ENCODE peak calls at places on chromosomes 4 and X, in five cellular contexts. One of them, this sample, is unnamed.

GRCh38 chrX:52574416-52575275 is 57.8 kb upstream of the XAGE1B start:
- DNase-seq in H1: peak; percentile 39
- DNase-seq in K562: peak; percentile 31
- DNase-seq in GM12892: peak; percentile 6
- DNase-seq in GM12878: peak; percentile 2
- DNase-seq in this sample: peak; percentile 8

GRCh38 chr4:54318904-54319303 is 89.8 kb downstream of the PDGFRA start:
- DNase-seq in GM12892: no peak
- DNase-seq in H1: no peak
- DNase-seq in GM12878: no peak
- DNase-seq in K562: peak; percentile 57
- DNase-seq in this sample: peak; percentile 17

GRCh38 chr4:67035986-67036385 is 509.3 kb downstream of the CENPC start:
- DNase-seq in GM12892: no peak
- DNase-seq in H1: no peak
- DNase-seq in K562: no peak
- DNase-seq in GM12878: no peak
- DNase-seq in this sample: no peak

GRCh38 chr4:36286481-36286871 is 5.1 kb downstream of the DTHD1 start:
- DNase-seq in GM12892: no peak
- DNase-seq in K562: no peak
- DNase-seq in H1: no peak
- DNase-seq in GM12878: no peak
- DNase-seq in this sample: no peak

GRCh38 chr4:177052211-177052725 is 257.4 kb upstream of the NEIL3 start:
- DNase-seq in GM12892: no peak
- DNase-seq in H1: no peak
- DNase-seq in K562: no peak
- DNase-seq in GM12878: no peak
- DNase-seq in this sample: no peak

GRCh38 chr4:151409470-151410313 is 716 bp downstream of the FHIP1A start:
- DNase-seq in GM12892: no peak
- DNase-seq in GM12878: no peak
- DNase-seq in K562: no peak
- DNase-seq in H1: peak; percentile 81
- DNase-seq in this sample: no peak

GRCh38 chr4:136768925-136769275 is 763.4 kb downstream of the PCDH18 start:
- DNase-seq in GM12878: no peak
- DNase-seq in H1: no peak
- DNase-seq in GM12892: no peak
- DNase-seq in K562: no peak
- DNase-seq in this sample: no peak

GRCh38 chrX:134599173-134599914 is 58.9 kb downstream of the PLAC1 start:
- DNase-seq in GM12892: no peak
- DNase-seq in H1: no peak
- DNase-seq in GM12878: peak; percentile 8
- DNase-seq in K562: no peak
- DNase-seq in this sample: no peak

GRCh38 chr4:1490011-1490905 is 84.0 kb upstream of the NKX1-1 start:
- DNase-seq in GM12892: no peak
- DNase-seq in GM12878: no peak
- DNase-seq in H1: no peak
- DNase-seq in K562: no peak
- DNase-seq in this sample: no peak

GRCh38 chrX:129600981-129601424 is 53.8 kb downstream of the APLN start:
- DNase-seq in K562: peak; percentile 29
- DNase-seq in H1: no peak
- DNase-seq in GM12878: no peak
- DNase-seq in GM12892: no peak
- DNase-seq in this sample: no peak

GRCh38 chr4:88569944-88570455 is 22.3 kb upstream of the HERC3 start:
- DNase-seq in GM12878: no peak
- DNase-seq in H1: no peak
- DNase-seq in K562: no peak
- DNase-seq in GM12892: no peak
- DNase-seq in this sample: no peak

GRCh38 chr4:76526585-76526990 is 91.6 kb downstream of the SHROOM3 start:
- DNase-seq in GM12878: no peak
- DNase-seq in K562: no peak
- DNase-seq in GM12892: no peak
- DNase-seq in H1: no peak
- DNase-seq in this sample: no peak

GRCh38 chrX:137926090-137926489 is 360.2 kb downstream of the ZIC3 start:
- DNase-seq in GM12878: no peak
- DNase-seq in H1: no peak
- DNase-seq in GM12892: no peak
- DNase-seq in K562: no peak
- DNase-seq in this sample: no peak

GRCh38 chr4:119103263-119103662 is 32.4 kb upstream of the MYOZ2 start:
- DNase-seq in K562: no peak
- DNase-seq in H1: no peak
- DNase-seq in GM12892: no peak
- DNase-seq in GM12878: no peak
- DNase-seq in this sample: no peak

GRCh38 chr4:38162240-38162784 is 202.1 kb downstream of the PTTG2 start:
- DNase-seq in GM12892: no peak
- DNase-seq in K562: no peak
- DNase-seq in GM12878: no peak
- DNase-seq in H1: no peak
- DNase-seq in this sample: no peak

GRCh38 chr4:2194556-2194955 is 47.4 kb downstream of the HAUS3 start:
- DNase-seq in H1: no peak
- DNase-seq in GM12892: no peak
- DNase-seq in K562: no peak
- DNase-seq in GM12878: no peak
- DNase-seq in this sample: no peak

GRCh38 chr4:38800956-38801450 is 3.6 kb downstream of the TLR1 start:
- DNase-seq in GM12892: no peak
- DNase-seq in H1: no peak
- DNase-seq in K562: no peak
- DNase-seq in GM12878: no peak
- DNase-seq in this sample: no peak

GRCh38 chr4:111761531-111761930 is 383.7 kb upstream of the FAM241A start:
- DNase-seq in GM12878: no peak
- DNase-seq in GM12892: no peak
- DNase-seq in K562: no peak
- DNase-seq in H1: no peak
- DNase-seq in this sample: no peak

GRCh38 chr4:182593864-182594263 is 323.3 kb downstream of the DCTD start:
- DNase-seq in K562: no peak
- DNase-seq in GM12892: no peak
- DNase-seq in H1: no peak
- DNase-seq in GM12878: no peak
- DNase-seq in this sample: no peak

GRCh38 chrX:776529-777230 is 146.1 kb downstream of the SHOX start:
- DNase-seq in GM12892: no peak
- DNase-seq in H1: no peak
- DNase-seq in GM12878: no peak
- DNase-seq in K562: no peak
- DNase-seq in this sample: no peak

GRCh38 chrX:153766098-153766817 is 2.2 kb downstream of the PLXNB3 start:
- DNase-seq in GM12878: no peak
- DNase-seq in K562: peak; percentile 86
- DNase-seq in GM12892: peak; percentile 38
- DNase-seq in H1: no peak
- DNase-seq in this sample: peak; percentile 30
- TF ChIP-seq POLR2A in GM12878: no peak
- TF ChIP-seq POLR2A in K562: peak; percentile 76
- TF ChIP-seq POLR2A in GM12892: no peak
- TF ChIP-seq POLR2A in H1: no peak
- TF ChIP-seq POLR2A in this sample: no peak

GRCh38 chr4:159065513-159066240 is 37.2 kb upstream of the RAPGEF2 start:
- DNase-seq in GM12878: no peak
- DNase-seq in H1: no peak
- DNase-seq in K562: no peak
- DNase-seq in GM12892: no peak
- DNase-seq in this sample: no peak

GRCh38 chr4:159060161-159060560 is 42.7 kb upstream of the RAPGEF2 start:
- DNase-seq in GM12892: no peak
- DNase-seq in H1: no peak
- DNase-seq in GM12878: no peak
- DNase-seq in K562: no peak
- DNase-seq in this sample: no peak

DNA sequence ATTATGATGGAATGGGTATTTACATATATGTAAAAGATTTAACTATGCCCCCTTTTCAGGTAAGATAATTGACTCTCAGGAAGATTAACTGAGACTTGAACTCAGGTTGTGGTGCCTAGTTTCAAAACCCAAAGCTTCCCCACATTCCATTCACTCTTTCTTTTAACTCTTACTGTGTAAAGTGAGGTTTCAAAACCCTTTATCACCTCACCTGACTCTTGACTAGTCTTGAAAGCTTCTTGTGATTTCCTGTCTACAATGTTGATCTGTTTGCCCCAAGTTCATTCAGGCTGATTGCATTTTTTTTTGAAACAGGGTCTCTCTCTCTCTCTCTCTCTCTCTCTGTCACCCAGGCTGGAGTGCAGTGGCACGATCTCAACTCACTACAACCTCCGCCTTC is 40.5 kb upstream of the RAPGEF2 start:
- DNase-seq in GM12892: no peak
- DNase-seq in GM12878: no peak
- DNase-seq in K562: no peak
- DNase-seq in H1: no peak
- DNase-seq in this sample: no peak
- TF ChIP-seq POLR2AphosphoS5 in GM12892: no peak
- TF ChIP-seq POLR2AphosphoS5 in GM12878: no peak
- TF ChIP-seq POLR2AphosphoS5 in K562: no peak
- TF ChIP-seq POLR2AphosphoS5 in H1: no peak
- TF ChIP-seq POLR2AphosphoS5 in this sample: no peak

GRCh38 chrX:148856505-148856904 is 356.1 kb downstream of the AFF2 start:
- DNase-seq in GM12892: no peak
- DNase-seq in H1: no peak
- DNase-seq in K562: no peak
- DNase-seq in GM12878: no peak
- DNase-seq in this sample: no peak

DNA sequence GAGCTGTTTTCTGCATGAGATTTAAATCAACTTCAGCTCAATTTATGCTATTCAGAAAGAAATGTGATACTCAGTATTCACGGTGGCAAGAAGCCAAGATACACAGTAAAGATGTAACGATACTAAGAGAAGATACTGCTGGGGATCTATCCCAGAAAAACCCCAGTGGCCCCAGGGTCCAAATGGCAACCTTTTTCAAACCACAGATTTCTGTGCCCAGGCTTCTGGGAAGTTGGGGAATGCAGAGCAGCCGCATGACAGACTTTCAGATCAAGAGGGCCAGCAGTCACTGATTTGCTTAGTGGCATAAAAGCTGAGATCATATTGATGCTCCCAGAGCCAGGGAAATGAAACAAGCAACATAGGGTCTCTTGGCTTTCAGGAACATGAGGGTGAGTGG is 353.9 kb downstream of the AFF2 start:
- DNase-seq in K562: no peak
- DNase-seq in GM12878: no peak
- DNase-seq in H1: no peak
- DNase-seq in GM12892: no peak
- DNase-seq in this sample: no peak
- TF ChIP-seq TAF1 in K562: no peak
- TF ChIP-seq TAF1 in GM12878: no peak
- TF ChIP-seq TAF1 in H1: no peak
- TF ChIP-seq TAF1 in GM12892: no peak
- TF ChIP-seq TAF1 in this sample: no peak

GRCh38 chr4:99088485-99089365 is at the start of gene ADH5:
- DNase-seq in GM12878: peak; percentile 51
- DNase-seq in H1: peak; percentile 84
- DNase-seq in K562: peak; percentile 93
- DNase-seq in GM12892: peak; percentile 82
- DNase-seq in this sample: peak; percentile 81
- TF ChIP-seq POLR2A in GM12878: peak; percentile 96
- TF ChIP-seq POLR2A in H1: peak; percentile 88
- TF ChIP-seq POLR2A in K562: peak; percentile 98
- TF ChIP-seq POLR2A in GM12892: peak; percentile 94
- TF ChIP-seq POLR2A in this sample: peak; percentile 95

GRCh38 chr4:158253350-158253980 is 43.2 kb downstream of the TMEM144 start:
- DNase-seq in GM12878: no peak
- DNase-seq in K562: peak; percentile 38
- DNase-seq in H1: no peak
- DNase-seq in GM12892: peak; percentile 5
- DNase-seq in this sample: no peak

GRCh38 chr4:158259955-158260575 is 49.8 kb downstream of the TMEM144 start:
- DNase-seq in GM12878: no peak
- DNase-seq in K562: no peak
- DNase-seq in H1: no peak
- DNase-seq in GM12892: no peak
- DNase-seq in this sample: no peak

GRCh38 chr4:158255727-158256324 is 45.5 kb downstream of the TMEM144 start:
- DNase-seq in H1: no peak
- DNase-seq in K562: peak; percentile 42
- DNase-seq in GM12878: no peak
- DNase-seq in GM12892: no peak
- DNase-seq in this sample: no peak

GRCh38 chr4:158250321-158250720 is 40.0 kb downstream of the TMEM144 start:
- DNase-seq in GM12892: no peak
- DNase-seq in GM12878: no peak
- DNase-seq in K562: no peak
- DNase-seq in H1: no peak
- DNase-seq in this sample: no peak

DNA sequence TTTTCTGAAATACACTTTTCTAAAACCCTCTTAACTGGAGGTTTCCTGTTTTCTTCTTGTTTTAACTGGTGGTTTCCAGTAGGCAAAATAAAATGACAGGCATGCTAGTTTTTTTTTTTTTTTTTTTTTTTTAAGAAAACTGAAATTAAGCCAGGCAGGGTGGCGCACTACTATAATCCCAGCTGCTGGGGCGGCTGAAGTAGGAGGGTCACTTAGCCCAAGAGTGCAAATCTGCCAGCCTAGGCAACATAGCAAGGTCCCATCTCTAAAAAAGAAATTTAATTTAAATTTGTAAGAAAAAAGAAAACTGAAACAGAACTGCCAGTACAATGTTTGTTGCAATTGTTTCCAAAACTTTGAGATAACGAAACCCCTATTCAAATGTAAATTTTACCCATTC is 44.0 kb downstream of the TMEM144 start:
- DNase-seq in GM12878: no peak
- DNase-seq in K562: no peak
- DNase-seq in H1: no peak
- DNase-seq in GM12892: no peak
- DNase-seq in this sample: no peak
- TF ChIP-seq POLR2AphosphoS5 in GM12878: no peak
- TF ChIP-seq POLR2AphosphoS5 in K562: no peak
- TF ChIP-seq POLR2AphosphoS5 in H1: no peak
- TF ChIP-seq POLR2AphosphoS5 in GM12892: no peak
- TF ChIP-seq POLR2AphosphoS5 in this sample: no peak

GRCh38 chrX:39253551-39253950 is 452.3 kb downstream of the MID1IP1 start:
- DNase-seq in K562: no peak
- DNase-seq in GM12892: no peak
- DNase-seq in H1: no peak
- DNase-seq in GM12878: no peak
- DNase-seq in this sample: no peak
- TF ChIP-seq TAF1 in K562: no peak
- TF ChIP-seq TAF1 in GM12892: no peak
- TF ChIP-seq TAF1 in H1: no peak
- TF ChIP-seq TAF1 in GM12878: no peak
- TF ChIP-seq TAF1 in this sample: no peak

GRCh38 chrX:10095698-10096432 is 60.9 kb upstream of the CLCN4 start:
- DNase-seq in GM12878: no peak
- DNase-seq in GM12892: no peak
- DNase-seq in H1: no peak
- DNase-seq in K562: no peak
- DNase-seq in this sample: no peak
- TF ChIP-seq POLR2A in GM12878: no peak
- TF ChIP-seq POLR2A in GM12892: no peak
- TF ChIP-seq POLR2A in H1: no peak
- TF ChIP-seq POLR2A in K562: no peak
- TF ChIP-seq POLR2A in this sample: no peak

GRCh38 chrX:110418857-110419249 is 60.2 kb downstream of the RTL9 start:
- DNase-seq in GM12892: no peak
- DNase-seq in GM12878: no peak
- DNase-seq in K562: no peak
- DNase-seq in H1: no peak
- DNase-seq in this sample: no peak
- TF ChIP-seq POLR2AphosphoS5 in GM12892: no peak
- TF ChIP-seq POLR2AphosphoS5 in GM12878: no peak
- TF ChIP-seq POLR2AphosphoS5 in K562: no peak
- TF ChIP-seq POLR2AphosphoS5 in H1: no peak
- TF ChIP-seq POLR2AphosphoS5 in this sample: no peak